ENCODE peak calls at places on chromosome 13, in six cellular contexts. One of them, this sample, is unnamed.

GRCh38 chr13:72384879-72385278 is 342.6 kb downstream of the MZT1 start:
- DNase-seq in AG04450: no peak
- DNase-seq in CD8-positive, alpha-beta T cell: no peak
- DNase-seq in left ventricle myocardium inferior: no peak
- DNase-seq in psoas muscle: no peak
- DNase-seq in kidney: no peak
- DNase-seq in this sample: peak; percentile 30

GRCh38 chr13:50512602-50513527 is 330.6 kb downstream of the DLEU7 start:
- DNase-seq in AG04450: no peak
- DNase-seq in CD8-positive, alpha-beta T cell: peak; percentile 51
- DNase-seq in left ventricle myocardium inferior: peak; percentile 66
- DNase-seq in psoas muscle: peak; percentile 53
- DNase-seq in kidney: peak; percentile 79
- DNase-seq in this sample: no peak

GRCh38 chr13:25213716-25214115 is 41.6 kb upstream of the AMER2 start:
- DNase-seq in AG04450: no peak
- DNase-seq in CD8-positive, alpha-beta T cell: no peak
- DNase-seq in left ventricle myocardium inferior: no peak
- DNase-seq in psoas muscle: no peak
- DNase-seq in kidney: no peak
- DNase-seq in this sample: no peak

GRCh38 chr13:31437975-31438374 is 238.2 kb downstream of the B3GLCT start:
- DNase-seq in AG04450: no peak
- DNase-seq in CD8-positive, alpha-beta T cell: no peak
- DNase-seq in left ventricle myocardium inferior: no peak
- DNase-seq in psoas muscle: no peak
- DNase-seq in kidney: no peak
- DNase-seq in this sample: no peak

GRCh38 chr13:32726374-32727037 is 140.3 kb downstream of the PDS5B start:
- DNase-seq in AG04450: no peak
- DNase-seq in CD8-positive, alpha-beta T cell: no peak
- DNase-seq in left ventricle myocardium inferior: no peak
- DNase-seq in psoas muscle: no peak
- DNase-seq in kidney: no peak
- DNase-seq in this sample: no peak

GRCh38 chr13:29924482-29924884 is 74.1 kb upstream of the UBL3 start:
- DNase-seq in AG04450: no peak
- DNase-seq in CD8-positive, alpha-beta T cell: no peak
- DNase-seq in left ventricle myocardium inferior: no peak
- DNase-seq in psoas muscle: no peak
- DNase-seq in kidney: no peak
- DNase-seq in this sample: no peak

GRCh38 chr13:113001251-113002140 is 32.5 kb downstream of the MCF2L start:
- DNase-seq in AG04450: no peak
- DNase-seq in CD8-positive, alpha-beta T cell: no peak
- DNase-seq in left ventricle myocardium inferior: no peak
- DNase-seq in psoas muscle: no peak
- DNase-seq in kidney: no peak
- DNase-seq in this sample: peak; percentile 43

GRCh38 chr13:28327761-28328607 is 166.9 kb downstream of the FLT1 start:
- DNase-seq in AG04450: no peak
- DNase-seq in CD8-positive, alpha-beta T cell: no peak
- DNase-seq in left ventricle myocardium inferior: no peak
- DNase-seq in psoas muscle: no peak
- DNase-seq in kidney: no peak
- DNase-seq in this sample: no peak

GRCh38 chr13:87677334-87678234 is 6.4 kb downstream of the SLITRK5 start:
- DNase-seq in AG04450: no peak
- DNase-seq in CD8-positive, alpha-beta T cell: no peak
- DNase-seq in left ventricle myocardium inferior: no peak
- DNase-seq in psoas muscle: no peak
- DNase-seq in kidney: peak; percentile 76
- DNase-seq in this sample: no peak

GRCh38 chr13:35690546-35690945 is 214.1 kb upstream of the MAB21L1 start:
- DNase-seq in AG04450: no peak
- DNase-seq in CD8-positive, alpha-beta T cell: no peak
- DNase-seq in left ventricle myocardium inferior: no peak
- DNase-seq in psoas muscle: no peak
- DNase-seq in kidney: no peak
- DNase-seq in this sample: no peak

GRCh38 chr13:81987159-81987558 is 1646.2 kb upstream of the SPRY2 start:
- DNase-seq in AG04450: no peak
- DNase-seq in CD8-positive, alpha-beta T cell: no peak
- DNase-seq in left ventricle myocardium inferior: no peak
- DNase-seq in psoas muscle: no peak
- DNase-seq in kidney: no peak
- DNase-seq in this sample: no peak
- TF ChIP-seq CTCF in AG04450: no peak
- TF ChIP-seq CTCF in CD8-positive, alpha-beta T cell: no peak
- TF ChIP-seq CTCF in left ventricle myocardium inferior: no peak
- TF ChIP-seq CTCF in psoas muscle: no peak
- TF ChIP-seq CTCF in kidney: no peak
- TF ChIP-seq CTCF in this sample: no peak

GRCh38 chr13:39350461-39350881 is 252.5 kb downstream of the LHFPL6 start:
- DNase-seq in AG04450: no peak
- DNase-seq in CD8-positive, alpha-beta T cell: no peak
- DNase-seq in left ventricle myocardium inferior: peak; percentile 53
- DNase-seq in psoas muscle: no peak
- DNase-seq in kidney: no peak
- DNase-seq in this sample: no peak
- TF ChIP-seq CTCF in AG04450: no peak
- TF ChIP-seq CTCF in CD8-positive, alpha-beta T cell: no peak
- TF ChIP-seq CTCF in left ventricle myocardium inferior: no peak
- TF ChIP-seq CTCF in psoas muscle: no peak
- TF ChIP-seq CTCF in kidney: no peak
- TF ChIP-seq CTCF in this sample: no peak

DNA sequence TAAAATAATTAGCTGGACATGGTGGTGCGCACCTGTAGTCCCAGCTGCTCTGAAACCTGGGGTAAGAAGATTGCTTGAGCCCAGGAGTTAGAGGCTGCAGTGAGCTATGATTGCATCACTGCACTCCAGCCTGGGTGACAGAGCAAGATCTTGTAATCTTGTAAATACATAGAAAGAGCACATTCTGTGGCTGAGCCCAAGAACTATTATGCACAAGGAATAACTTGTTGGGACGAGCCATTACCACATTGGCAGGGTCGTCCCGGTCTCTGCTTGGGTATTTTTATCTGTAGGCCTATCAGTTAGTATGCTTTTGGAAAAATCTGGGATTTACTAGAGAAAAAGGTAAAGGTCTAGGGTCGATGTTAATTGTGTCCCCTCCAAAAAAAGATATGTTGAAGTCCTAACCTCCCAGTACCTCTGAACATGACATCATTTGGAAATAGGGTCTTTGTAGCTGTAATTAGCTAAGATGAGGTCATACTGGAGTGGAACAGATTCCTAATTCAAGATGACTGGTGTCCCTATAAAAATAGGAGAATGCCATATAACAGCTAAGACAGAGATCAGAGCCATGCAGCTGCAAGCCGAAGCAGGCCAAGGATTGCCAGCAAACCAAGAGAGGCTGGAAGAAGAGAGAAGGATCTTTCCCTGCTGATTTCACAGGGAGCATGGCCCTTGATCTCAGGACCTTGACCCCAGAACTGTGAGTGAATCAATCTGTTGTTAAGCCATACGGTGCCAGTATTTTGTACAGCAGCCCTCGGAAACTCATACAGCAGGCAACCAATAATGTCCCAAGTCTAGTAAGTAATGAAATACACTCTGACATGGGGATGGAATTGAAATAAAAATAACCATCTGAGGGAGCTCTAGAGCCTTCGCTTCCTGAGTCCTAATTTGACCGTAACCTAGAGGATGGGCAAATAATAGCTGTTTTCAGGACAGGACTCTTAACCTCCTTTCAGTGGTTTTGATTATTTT is 77.0 kb downstream of the TM9SF2 start:
- DNase-seq in AG04450: no peak
- DNase-seq in CD8-positive, alpha-beta T cell: no peak
- DNase-seq in left ventricle myocardium inferior: no peak
- DNase-seq in psoas muscle: no peak
- DNase-seq in kidney: peak; percentile 80
- DNase-seq in this sample: no peak
- TF ChIP-seq CTCF in AG04450: peak; percentile 34
- TF ChIP-seq CTCF in CD8-positive, alpha-beta T cell: no peak
- TF ChIP-seq CTCF in left ventricle myocardium inferior: peak; percentile 40
- TF ChIP-seq CTCF in psoas muscle: no peak
- TF ChIP-seq CTCF in kidney: peak; percentile 26
- TF ChIP-seq CTCF in this sample: peak; percentile 29

GRCh38 chr13:46469064-46469463 is 82.0 kb upstream of the RUBCNL start:
- DNase-seq in AG04450: no peak
- DNase-seq in CD8-positive, alpha-beta T cell: no peak
- DNase-seq in left ventricle myocardium inferior: no peak
- DNase-seq in psoas muscle: no peak
- DNase-seq in kidney: no peak
- DNase-seq in this sample: peak; percentile 31

GRCh38 chr13:46473806-46474205 is 79.2 kb upstream of the LRCH1 start:
- DNase-seq in AG04450: no peak
- DNase-seq in CD8-positive, alpha-beta T cell: no peak
- DNase-seq in left ventricle myocardium inferior: no peak
- DNase-seq in psoas muscle: no peak
- DNase-seq in kidney: no peak
- DNase-seq in this sample: peak; percentile 18

GRCh38 chr13:46476174-46476573 is 76.8 kb upstream of the LRCH1 start:
- DNase-seq in AG04450: no peak
- DNase-seq in CD8-positive, alpha-beta T cell: no peak
- DNase-seq in left ventricle myocardium inferior: no peak
- DNase-seq in psoas muscle: no peak
- DNase-seq in kidney: no peak
- DNase-seq in this sample: no peak

GRCh38 chr13:46475586-46475991 is 77.4 kb upstream of the LRCH1 start:
- DNase-seq in AG04450: no peak
- DNase-seq in CD8-positive, alpha-beta T cell: no peak
- DNase-seq in left ventricle myocardium inferior: no peak
- DNase-seq in psoas muscle: no peak
- DNase-seq in kidney: no peak
- DNase-seq in this sample: no peak

DNA sequence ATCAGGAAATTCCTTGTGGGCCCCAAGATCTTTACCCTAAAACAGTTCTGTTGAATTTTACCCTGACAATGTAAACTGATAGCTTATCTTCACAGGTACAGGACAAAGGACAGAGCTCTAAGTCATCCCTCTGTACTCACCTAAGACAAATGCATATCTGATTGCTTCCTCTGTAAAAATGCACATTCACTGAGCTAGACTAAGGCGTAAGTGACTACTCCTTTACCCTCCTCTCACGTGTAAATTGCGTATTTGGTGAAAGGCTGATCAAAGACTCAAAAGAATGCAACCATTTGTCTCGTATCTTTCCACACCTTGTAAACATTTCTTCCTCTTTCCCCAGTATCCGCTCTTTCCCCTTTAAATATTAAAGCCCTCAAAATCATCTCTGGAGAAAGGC is 80.6 kb upstream of the LRCH1 start:
- DNase-seq in AG04450: no peak
- DNase-seq in CD8-positive, alpha-beta T cell: no peak
- DNase-seq in left ventricle myocardium inferior: no peak
- DNase-seq in psoas muscle: no peak
- DNase-seq in kidney: no peak
- DNase-seq in this sample: no peak
- TF ChIP-seq CTCF in AG04450: no peak
- TF ChIP-seq CTCF in CD8-positive, alpha-beta T cell: no peak
- TF ChIP-seq CTCF in left ventricle myocardium inferior: no peak
- TF ChIP-seq CTCF in psoas muscle: no peak
- TF ChIP-seq CTCF in kidney: no peak
- TF ChIP-seq CTCF in this sample: no peak

GRCh38 chr13:60370343-60370742 is 26.7 kb upstream of the TDRD3 start:
- DNase-seq in AG04450: no peak
- DNase-seq in CD8-positive, alpha-beta T cell: no peak
- DNase-seq in left ventricle myocardium inferior: no peak
- DNase-seq in psoas muscle: no peak
- DNase-seq in kidney: no peak
- DNase-seq in this sample: no peak

GRCh38 chr13:60372141-60372540 is 24.9 kb upstream of the TDRD3 start:
- DNase-seq in AG04450: no peak
- DNase-seq in CD8-positive, alpha-beta T cell: no peak
- DNase-seq in left ventricle myocardium inferior: no peak
- DNase-seq in psoas muscle: no peak
- DNase-seq in kidney: no peak
- DNase-seq in this sample: no peak

GRCh38 chr13:60363288-60363687 is 33.7 kb upstream of the TDRD3 start:
- DNase-seq in AG04450: no peak
- DNase-seq in CD8-positive, alpha-beta T cell: no peak
- DNase-seq in left ventricle myocardium inferior: no peak
- DNase-seq in psoas muscle: no peak
- DNase-seq in kidney: no peak
- DNase-seq in this sample: no peak

DNA sequence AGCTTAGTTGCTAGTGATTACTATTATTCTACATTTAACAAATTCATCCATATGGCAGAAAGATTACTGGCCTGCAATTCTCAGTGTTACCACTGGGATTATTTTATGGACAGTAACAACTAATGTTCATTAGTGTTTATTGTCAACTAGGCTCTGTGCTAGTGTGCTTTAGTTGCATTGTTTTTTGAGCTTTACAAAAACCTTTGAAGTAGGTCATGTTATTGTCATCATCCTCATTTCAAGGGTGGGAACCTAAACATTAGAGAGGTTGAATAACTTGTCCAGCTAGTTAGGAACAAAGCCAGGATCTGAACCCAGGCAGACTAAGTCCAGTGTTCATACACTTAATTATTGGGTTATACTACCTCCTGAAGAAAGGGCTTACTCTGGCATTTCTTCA is 27.8 kb upstream of the TDRD3 start:
- DNase-seq in AG04450: no peak
- DNase-seq in CD8-positive, alpha-beta T cell: no peak
- DNase-seq in left ventricle myocardium inferior: no peak
- DNase-seq in psoas muscle: no peak
- DNase-seq in kidney: no peak
- DNase-seq in this sample: no peak
- TF ChIP-seq CTCF in AG04450: peak; percentile 43
- TF ChIP-seq CTCF in CD8-positive, alpha-beta T cell: peak; percentile 40
- TF ChIP-seq CTCF in left ventricle myocardium inferior: peak; percentile 38
- TF ChIP-seq CTCF in psoas muscle: peak; percentile 32
- TF ChIP-seq CTCF in kidney: peak; percentile 22
- TF ChIP-seq CTCF in this sample: peak; percentile 48

GRCh38 chr13:20126460-20127262 is 34.2 kb downstream of the GJA3 start:
- DNase-seq in AG04450: no peak
- DNase-seq in CD8-positive, alpha-beta T cell: no peak
- DNase-seq in left ventricle myocardium inferior: no peak
- DNase-seq in psoas muscle: no peak
- DNase-seq in kidney: no peak
- DNase-seq in this sample: no peak

GRCh38 chr13:20128459-20128927 is 32.4 kb downstream of the GJA3 start:
- DNase-seq in AG04450: no peak
- DNase-seq in CD8-positive, alpha-beta T cell: no peak
- DNase-seq in left ventricle myocardium inferior: no peak
- DNase-seq in psoas muscle: no peak
- DNase-seq in kidney: no peak
- DNase-seq in this sample: no peak

GRCh38 chr13:20127263-20127562 is 33.6 kb downstream of the GJA3 start:
- DNase-seq in AG04450: no peak
- DNase-seq in CD8-positive, alpha-beta T cell: no peak
- DNase-seq in left ventricle myocardium inferior: no peak
- DNase-seq in psoas muscle: no peak
- DNase-seq in kidney: no peak
- DNase-seq in this sample: no peak

GRCh38 chr13:20129076-20129475 is 31.8 kb downstream of the GJA3 start:
- DNase-seq in AG04450: no peak
- DNase-seq in CD8-positive, alpha-beta T cell: no peak
- DNase-seq in left ventricle myocardium inferior: no peak
- DNase-seq in psoas muscle: no peak
- DNase-seq in kidney: no peak
- DNase-seq in this sample: no peak

GRCh38 chr13:20127563-20128458 is 33.0 kb downstream of the GJA3 start:
- DNase-seq in AG04450: no peak
- DNase-seq in CD8-positive, alpha-beta T cell: peak; percentile 35
- DNase-seq in left ventricle myocardium inferior: peak; percentile 77
- DNase-seq in psoas muscle: peak; percentile 72
- DNase-seq in kidney: peak; percentile 88
- DNase-seq in this sample: no peak
- TF ChIP-seq CTCF in AG04450: peak; percentile 44
- TF ChIP-seq CTCF in CD8-positive, alpha-beta T cell: peak; percentile 19
- TF ChIP-seq CTCF in left ventricle myocardium inferior: peak; percentile 60
- TF ChIP-seq CTCF in psoas muscle: peak; percentile 42
- TF ChIP-seq CTCF in kidney: peak; percentile 28
- TF ChIP-seq CTCF in this sample: peak; percentile 54

This sample was measured in retinal pigment epithelial cell.